ENCODE peak calls at places on chromosomes 4 and X, in five cellular contexts. T is sigmoid colon, L is GM12878, M is tibial nerve, C is A549. E is an unnamed sample.

GRCh38 chr4:92455956-92456355 is 152.2 kb downstream of the GRID2 start:
- DNase-seq in T (no peak), L (no peak), M (no peak), C (no peak), E (no peak)

GRCh38 chrX:26925088-26925487 is 538.1 kb downstream of the PPP4R3C start:
- DNase-seq in T (no peak), L (no peak), M (no peak), C (no peak), E (no peak)

GRCh38 chrX:39144965-39145364 is 343.7 kb downstream of the MID1IP1 start:
- DNase-seq in T (no peak), L (no peak), M (peak), C (no peak), E (no peak)

GRCh38 chr4:77432702-77433101 is 172.9 kb upstream of the CXCL13 start:
- DNase-seq in T (no peak), L (no peak), M (no peak), C (no peak), E (no peak)

GRCh38 chr4:1151541-1151940 is 20.8 kb downstream of the SPON2 start:
- DNase-seq in T (no peak), L (no peak), M (no peak), C (no peak), E (no peak)

GRCh38 chr4:40909363-40909876 is 159.7 kb downstream of the NSUN7 start:
- DNase-seq in T (peak), L (no peak), M (no peak), C (no peak), E (no peak)

GRCh38 chrX:40085714-40086113 is 12.0 kb downstream of the BCOR start:
- DNase-seq in T (no peak), L (no peak), M (no peak), C (no peak), E (no peak)

GRCh38 chr4:47167391-47167790 is 136.0 kb downstream of the GABRB1 start:
- DNase-seq in T (no peak), L (no peak), M (no peak), C (no peak), E (no peak)

GRCh38 chr4:146342600-146343192 is 128.4 kb downstream of the REELD1 start:
- DNase-seq in T (no peak), L (no peak), M (peak), C (peak), E (no peak)

GRCh38 chrX:18390941-18391538 is 34.4 kb upstream of the CDKL5 start:
- DNase-seq in T (peak), L (peak), M (peak), C (peak), E (peak)

GRCh38 chr4:34193451-34194154 is 2050.7 kb downstream of the ARAP2 start:
- DNase-seq in T (no peak), L (no peak), M (no peak), C (no peak), E (no peak)

GRCh38 chrX:23885803-23886202 is 21.9 kb downstream of the APOO start:
- DNase-seq in T (no peak), L (no peak), M (no peak), C (peak), E (no peak)

GRCh38 chr4:121728066-121728465 is 31.3 kb upstream of the ANXA5 start:
- DNase-seq in T (no peak), L (no peak), M (no peak), C (peak), E (no peak)

GRCh38 chr4:132330994-132331393 is 818.1 kb upstream of the PCDH10 start:
- DNase-seq in T (no peak), L (no peak), M (no peak), C (no peak), E (no peak)

GRCh38 chrX:44580466-44580865 is 37.8 kb upstream of the FUNDC1 start:
- DNase-seq in T (no peak), L (no peak), M (no peak), C (peak), E (no peak)

GRCh38 chr4:147157860-147158701 is 212.4 kb upstream of the TTC29 start:
- DNase-seq in T (no peak), L (no peak), M (no peak), C (peak), E (peak)

GRCh38 chr4:168722391-168722790 is 225.5 kb downstream of the PALLD start:
- DNase-seq in T (no peak), L (no peak), M (no peak), C (no peak), E (no peak)

GRCh38 chr4:3710451-3711182 is 55.6 kb upstream of the ADRA2C start:
- DNase-seq in T (peak), L (no peak), M (no peak), C (no peak), E (no peak)

GRCh38 chr4:113407409-113407808 is 354.1 kb downstream of the CAMK2D start:
- DNase-seq in T (no peak), L (no peak), M (no peak), C (no peak), E (no peak)

GRCh38 chrX:67720344-67720743 is 176.5 kb downstream of the AR start:
- DNase-seq in T (no peak), L (no peak), M (no peak), C (no peak), E (no peak)

GRCh38 chrX:30275498-30275897 is 28.6 kb downstream of the MAGEB1 start:
- DNase-seq in T (no peak), L (no peak), M (peak), C (peak), E (no peak)

GRCh38 chr4:107317596-107317995 is 281.5 kb upstream of the DKK2 start:
- DNase-seq in T (no peak), L (no peak), M (no peak), C (no peak), E (no peak)

GRCh38 chr4:169270810-169271691 is at the start of gene SH3RF1:
- DNase-seq in T (peak), L (no peak), M (peak), C (peak), E (peak)

GRCh38 chr4:162837241-162837640 is 329.4 kb downstream of the NAF1 start:
- DNase-seq in T (no peak), L (no peak), M (no peak), C (no peak), E (peak)

GRCh38 chr4:14218641-14219040 is 591.1 kb upstream of the BOD1L1 start:
- DNase-seq in T (no peak), L (no peak), M (no peak), C (no peak), E (no peak)

GRCh38 chr4:57119054-57119651 is 9.0 kb upstream of the IGFBP7 start:
- DNase-seq in T (peak), L (no peak), M (peak), C (peak), E (peak)

GRCh38 chr4:25308761-25309160 is 3.8 kb upstream of the ZCCHC4 start:
- DNase-seq in T (no peak), L (no peak), M (no peak), C (no peak), E (no peak)

GRCh38 chrX:32530802-32531403 is 680.4 kb downstream of the DMD start:
- DNase-seq in T (no peak), L (no peak), M (peak), C (peak), E (peak)

GRCh38 chrX:110145854-110146253 is 142.9 kb downstream of the TMEM164 start:
- DNase-seq in T (no peak), L (no peak), M (no peak), C (peak), E (no peak)

GRCh38 chr4:17033256-17034245 is 135.1 kb upstream of the LDB2 start:
- DNase-seq in T (no peak), L (no peak), M (no peak), C (no peak), E (no peak)

GRCh38 chr4:80179637-80180161 is 17.6 kb upstream of the PRDM8 start:
- DNase-seq in T (no peak), L (no peak), M (no peak), C (no peak), E (no peak)
- TF ChIP-seq EP300 in T (no peak), L (no peak), M (no peak), C (no peak), E (no peak)

GRCh38 chrX:20038966-20039365 is 48.1 kb upstream of the BCLAF3 start:
- DNase-seq in T (no peak), L (no peak), M (no peak), C (no peak), E (no peak)

GRCh38 chrX:20042221-20042620 is 51.4 kb upstream of the BCLAF3 start:
- DNase-seq in T (no peak), L (no peak), M (no peak), C (no peak), E (no peak)

GRCh38 chrX:20032201-20032600 is 41.3 kb upstream of the BCLAF3 start:
- DNase-seq in T (no peak), L (no peak), M (no peak), C (no peak), E (no peak)

DNA sequence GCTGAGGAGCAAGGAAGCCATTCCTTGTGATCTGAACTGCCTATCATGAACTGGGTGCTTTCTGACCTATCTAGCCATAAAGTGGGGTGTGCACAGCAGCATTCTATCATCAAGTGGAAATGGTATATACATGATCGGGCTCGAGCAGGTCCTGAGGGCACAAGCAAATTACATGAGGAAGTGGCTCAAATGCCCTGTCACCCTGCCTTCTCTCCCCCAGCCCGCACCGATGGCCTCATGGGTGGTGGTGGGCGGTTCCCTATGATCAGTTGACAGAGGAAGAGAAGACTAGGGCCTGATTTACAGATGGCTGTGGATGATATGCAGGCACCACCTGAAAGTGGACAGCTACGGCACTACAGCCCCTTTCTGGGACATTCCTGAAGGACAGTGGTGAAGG is 46.3 kb upstream of the BCLAF3 start:
- DNase-seq in T (no peak), L (no peak), M (no peak), C (no peak), E (no peak)
- TF ChIP-seq EP300 in T (no peak), L (no peak), M (no peak), C (no peak), E (no peak)

DNA sequence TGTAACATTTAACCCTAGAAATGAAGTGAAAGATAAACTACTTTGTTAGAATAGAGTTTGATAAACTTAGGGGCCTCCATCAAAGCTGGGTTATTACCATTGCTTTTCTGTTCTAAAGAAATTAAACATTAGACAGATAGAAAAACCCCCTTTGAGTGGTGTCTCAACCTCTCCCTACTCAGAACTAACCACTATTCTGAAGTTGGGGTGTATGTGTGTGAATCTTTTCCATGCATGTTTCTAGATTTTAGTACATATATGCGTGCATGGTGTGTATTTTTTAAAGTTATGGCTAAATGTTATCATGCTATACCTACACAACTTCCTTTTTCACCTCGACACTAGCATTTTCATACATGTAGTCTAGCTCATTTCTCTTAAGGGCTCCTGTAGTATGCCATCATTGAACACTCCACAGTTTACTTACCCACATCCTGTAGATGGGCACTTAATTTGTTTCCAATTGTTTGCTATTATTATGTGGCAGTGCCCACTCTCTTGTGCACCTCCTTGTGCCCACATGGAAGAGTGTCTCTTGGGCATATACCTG is 25.7 kb downstream of the GEMIN8 start:
- DNase-seq in T (no peak), L (no peak), M (no peak), C (no peak), E (no peak)
- TF ChIP-seq EP300 in T (no peak), L (no peak), M (no peak), C (no peak), E (no peak)

GRCh38 chr4:20338841-20339240 is 87.1 kb downstream of the SLIT2 start:
- DNase-seq in T (no peak), L (no peak), M (no peak), C (no peak), E (no peak)

GRCh38 chr4:20331642-20332041 is 79.9 kb downstream of the SLIT2 start:
- DNase-seq in T (no peak), L (no peak), M (no peak), C (no peak), E (no peak)

GRCh38 chr4:20337261-20337664 is 85.6 kb downstream of the SLIT2 start:
- DNase-seq in T (no peak), L (no peak), M (no peak), C (no peak), E (no peak)

GRCh38 chr4:20327808-20328207 is 76.1 kb downstream of the SLIT2 start:
- DNase-seq in T (no peak), L (no peak), M (no peak), C (no peak), E (no peak)

DNA sequence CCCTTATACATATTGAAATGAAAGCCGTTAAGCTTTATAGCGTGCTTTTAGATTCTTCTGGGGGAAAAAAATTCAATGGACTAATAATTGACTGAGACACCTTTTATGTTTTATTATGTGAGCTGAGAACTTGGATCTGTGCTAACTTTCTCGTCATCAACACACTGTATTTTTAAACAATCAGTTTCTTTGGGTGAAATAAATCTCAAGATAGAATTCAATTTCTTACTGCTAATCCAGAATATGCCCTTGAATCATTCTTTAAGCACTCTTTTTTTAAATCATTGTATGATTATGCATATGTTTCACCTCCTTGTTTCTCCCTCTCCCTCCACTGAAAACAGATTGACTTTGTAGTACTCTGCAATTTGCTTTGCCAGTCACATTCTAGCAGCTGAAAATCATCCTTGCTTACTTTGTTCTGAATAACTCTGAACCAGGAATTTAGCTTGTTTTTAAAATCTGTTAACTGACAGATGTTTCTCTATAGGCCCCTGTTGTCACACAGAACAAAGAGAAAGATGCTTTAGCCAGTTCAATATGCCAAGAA is 81.5 kb downstream of the SLIT2 start:
- DNase-seq in T (no peak), L (no peak), M (no peak), C (no peak), E (no peak)
- TF ChIP-seq EP300 in T (no peak), L (no peak), M (no peak), C (no peak), E (no peak)

E was measured in transverse colon.